ENCODE peak calls at places on chromosomes 11 and 22, in eight cellular contexts. One of them, this sample, is unnamed.

GRCh38 chr11:76605338-76606074 is 65.0 kb downstream of the LRRC32 start:
- DNase-seq in body of pancreas: no peak
- DNase-seq in IMR-90: no peak
- DNase-seq in transverse colon: no peak
- DNase-seq in spleen: no peak
- DNase-seq in A549: no peak
- DNase-seq in prostate gland: no peak
- DNase-seq in adrenal gland: no peak
- DNase-seq in this sample: peak

GRCh38 chr11:15967966-15968365 is 388.4 kb downstream of the SOX6 start:
- DNase-seq in spleen: no peak
- DNase-seq in transverse colon: no peak
- DNase-seq in adrenal gland: no peak
- DNase-seq in A549: peak
- DNase-seq in IMR-90: peak
- DNase-seq in body of pancreas: no peak
- DNase-seq in prostate gland: no peak
- DNase-seq in this sample: no peak

GRCh38 chr11:6612008-6612815 is at the start of gene TAF10:
- DNase-seq in transverse colon: peak
- DNase-seq in body of pancreas: peak
- DNase-seq in prostate gland: peak
- DNase-seq in spleen: peak
- DNase-seq in adrenal gland: peak
- DNase-seq in IMR-90: peak
- DNase-seq in A549: peak
- DNase-seq in this sample: peak

GRCh38 chr11:46075168-46075567 is 46.1 kb downstream of the PHF21A start:
- DNase-seq in IMR-90: peak
- DNase-seq in A549: no peak
- DNase-seq in body of pancreas: no peak
- DNase-seq in adrenal gland: no peak
- DNase-seq in spleen: no peak
- DNase-seq in transverse colon: no peak
- DNase-seq in prostate gland: peak
- DNase-seq in this sample: no peak

GRCh38 chr11:128315933-128316332 is 271.4 kb downstream of the ETS1 start:
- DNase-seq in IMR-90: no peak
- DNase-seq in adrenal gland: no peak
- DNase-seq in prostate gland: no peak
- DNase-seq in transverse colon: no peak
- DNase-seq in spleen: no peak
- DNase-seq in body of pancreas: no peak
- DNase-seq in A549: no peak
- DNase-seq in this sample: no peak

GRCh38 chr11:69542314-69543168 is 61.1 kb downstream of the LINC01488 start:
- DNase-seq in spleen: peak
- DNase-seq in adrenal gland: no peak
- DNase-seq in prostate gland: no peak
- DNase-seq in A549: no peak
- DNase-seq in body of pancreas: no peak
- DNase-seq in IMR-90: no peak
- DNase-seq in transverse colon: no peak
- DNase-seq in this sample: no peak

GRCh38 chr22:48605856-48606255 is 1221.8 kb downstream of the BRD1 start:
- DNase-seq in A549: peak
- DNase-seq in transverse colon: no peak
- DNase-seq in spleen: no peak
- DNase-seq in prostate gland: no peak
- DNase-seq in IMR-90: no peak
- DNase-seq in adrenal gland: peak
- DNase-seq in body of pancreas: peak
- DNase-seq in this sample: no peak

GRCh38 chr11:110738641-110739040 is 26.4 kb upstream of the ARHGAP20 start:
- DNase-seq in adrenal gland: no peak
- DNase-seq in IMR-90: no peak
- DNase-seq in transverse colon: no peak
- DNase-seq in body of pancreas: no peak
- DNase-seq in spleen: no peak
- DNase-seq in A549: no peak
- DNase-seq in prostate gland: no peak
- DNase-seq in this sample: no peak

GRCh38 chr22:48459859-48460823 is 1367.5 kb downstream of the BRD1 start:
- DNase-seq in transverse colon: no peak
- DNase-seq in IMR-90: no peak
- DNase-seq in prostate gland: no peak
- DNase-seq in body of pancreas: no peak
- DNase-seq in adrenal gland: no peak
- DNase-seq in A549: no peak
- DNase-seq in spleen: no peak
- DNase-seq in this sample: no peak

GRCh38 chr11:82858556-82859091 is 41.6 kb downstream of the PRCP start:
- DNase-seq in body of pancreas: no peak
- DNase-seq in A549: peak
- DNase-seq in spleen: no peak
- DNase-seq in IMR-90: peak
- DNase-seq in transverse colon: no peak
- DNase-seq in adrenal gland: no peak
- DNase-seq in prostate gland: no peak
- DNase-seq in this sample: no peak

GRCh38 chr11:62322524-62322923 is 14.7 kb upstream of the ASRGL1 start:
- DNase-seq in spleen: no peak
- DNase-seq in prostate gland: no peak
- DNase-seq in transverse colon: no peak
- DNase-seq in A549: no peak
- DNase-seq in body of pancreas: no peak
- DNase-seq in adrenal gland: no peak
- DNase-seq in IMR-90: no peak
- DNase-seq in this sample: no peak

GRCh38 chr11:132872223-132872622 is 660.1 kb downstream of the OPCML start:
- DNase-seq in transverse colon: no peak
- DNase-seq in body of pancreas: no peak
- DNase-seq in adrenal gland: no peak
- DNase-seq in prostate gland: no peak
- DNase-seq in spleen: no peak
- DNase-seq in IMR-90: no peak
- DNase-seq in A549: no peak
- DNase-seq in this sample: no peak

GRCh38 chr11:36376888-36377758 is 81.0 kb downstream of the PRR5L start:
- DNase-seq in transverse colon: peak
- DNase-seq in IMR-90: peak
- DNase-seq in spleen: peak
- DNase-seq in A549: peak
- DNase-seq in body of pancreas: peak
- DNase-seq in adrenal gland: peak
- DNase-seq in prostate gland: no peak
- DNase-seq in this sample: peak

GRCh38 chr11:116638463-116638862 is 134.3 kb downstream of the BUD13 start:
- DNase-seq in adrenal gland: no peak
- DNase-seq in A549: no peak
- DNase-seq in transverse colon: no peak
- DNase-seq in IMR-90: no peak
- DNase-seq in prostate gland: no peak
- DNase-seq in spleen: no peak
- DNase-seq in body of pancreas: no peak
- DNase-seq in this sample: no peak

GRCh38 chr11:34150494-34151151 is 45.2 kb downstream of the NAT10 start:
- DNase-seq in transverse colon: no peak
- DNase-seq in prostate gland: no peak
- DNase-seq in adrenal gland: no peak
- DNase-seq in IMR-90: no peak
- DNase-seq in A549: no peak
- DNase-seq in spleen: peak
- DNase-seq in body of pancreas: no peak
- DNase-seq in this sample: no peak

GRCh38 chr11:34149274-34149673 is 43.8 kb downstream of the NAT10 start:
- DNase-seq in IMR-90: no peak
- DNase-seq in transverse colon: no peak
- DNase-seq in spleen: no peak
- DNase-seq in body of pancreas: no peak
- DNase-seq in A549: no peak
- DNase-seq in prostate gland: no peak
- DNase-seq in adrenal gland: no peak
- DNase-seq in this sample: no peak

GRCh38 chr11:34151166-34151565 is 45.7 kb downstream of the NAT10 start:
- DNase-seq in IMR-90: no peak
- DNase-seq in spleen: peak
- DNase-seq in A549: no peak
- DNase-seq in prostate gland: no peak
- DNase-seq in transverse colon: no peak
- DNase-seq in body of pancreas: no peak
- DNase-seq in adrenal gland: no peak
- DNase-seq in this sample: no peak

GRCh38 chr11:34148504-34149165 is 43.2 kb downstream of the NAT10 start:
- DNase-seq in A549: no peak
- DNase-seq in adrenal gland: no peak
- DNase-seq in body of pancreas: no peak
- DNase-seq in transverse colon: no peak
- DNase-seq in IMR-90: no peak
- DNase-seq in spleen: no peak
- DNase-seq in prostate gland: no peak
- DNase-seq in this sample: no peak

DNA sequence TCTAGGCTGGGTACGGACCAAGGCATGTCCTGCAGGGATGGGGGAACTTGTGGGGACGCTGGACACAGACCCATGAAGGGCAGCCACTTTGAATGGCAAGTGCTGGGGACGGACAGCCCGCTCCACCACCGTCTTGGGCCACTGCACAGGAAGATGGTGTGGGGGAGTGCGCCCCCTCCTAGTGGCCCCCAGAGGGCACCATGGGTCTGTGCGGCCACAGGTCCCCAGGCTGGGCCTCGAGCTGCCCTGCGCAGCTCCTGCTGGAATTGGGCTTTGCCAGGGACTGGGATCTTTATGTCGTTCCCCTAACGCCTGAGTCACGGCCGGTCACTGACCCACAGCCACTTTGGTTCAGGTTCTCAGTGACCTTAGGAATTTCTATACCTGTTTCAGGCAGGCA is 44.4 kb downstream of the NAT10 start:
- DNase-seq in body of pancreas: no peak
- DNase-seq in A549: peak
- DNase-seq in transverse colon: no peak
- DNase-seq in adrenal gland: no peak
- DNase-seq in prostate gland: no peak
- DNase-seq in spleen: no peak
- DNase-seq in IMR-90: no peak
- DNase-seq in this sample: no peak
- TF ChIP-seq CTCF in body of pancreas: peak
- TF ChIP-seq CTCF in A549: peak
- TF ChIP-seq CTCF in transverse colon: no peak
- TF ChIP-seq CTCF in adrenal gland: no peak
- TF ChIP-seq CTCF in prostate gland: no peak
- TF ChIP-seq CTCF in spleen: no peak
- TF ChIP-seq CTCF in IMR-90: peak
- TF ChIP-seq CTCF in this sample: no peak

DNA sequence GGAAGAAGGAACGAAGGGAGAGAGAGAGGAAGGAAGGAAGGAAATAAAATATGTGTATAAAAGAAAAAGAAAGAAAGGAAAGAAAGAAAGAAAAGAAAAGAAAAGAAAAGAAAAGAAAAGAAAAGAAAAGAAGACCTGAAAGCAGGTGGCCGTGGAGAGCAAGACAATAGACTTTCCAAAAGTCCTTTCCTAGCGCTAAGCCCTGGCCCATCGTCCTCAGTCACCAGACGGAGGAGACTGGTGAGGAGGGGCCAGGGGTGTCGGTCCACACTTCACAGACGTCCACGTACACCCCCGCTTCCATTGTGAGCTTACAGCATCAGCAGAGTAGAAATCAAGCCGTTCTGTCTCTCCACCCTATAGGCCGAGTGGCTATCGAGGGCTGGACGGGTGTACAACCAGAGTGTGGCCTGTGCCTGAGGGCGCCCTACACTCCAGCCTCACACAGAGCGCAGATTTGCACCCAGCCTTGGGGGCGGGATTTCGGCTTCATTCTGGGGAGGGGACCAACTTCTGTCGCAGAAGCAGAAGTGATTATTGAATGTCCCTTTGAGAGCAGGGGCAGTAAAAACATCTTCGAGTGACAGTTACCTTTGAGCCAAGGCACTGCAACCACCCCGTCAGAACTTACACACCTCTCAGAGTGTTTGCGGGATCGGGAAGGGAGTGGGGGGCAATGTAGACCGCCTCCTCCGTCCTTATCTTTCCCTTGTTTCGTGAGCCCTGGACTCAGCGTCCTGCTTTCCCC is 2.0 kb upstream of the BSX start:
- DNase-seq in transverse colon: no peak
- DNase-seq in prostate gland: no peak
- DNase-seq in IMR-90: no peak
- DNase-seq in adrenal gland: no peak
- DNase-seq in body of pancreas: no peak
- DNase-seq in spleen: no peak
- DNase-seq in A549: no peak
- DNase-seq in this sample: no peak
- H3K4me3 ChIP-seq in transverse colon: peak
- H3K4me3 ChIP-seq in prostate gland: peak
- H3K4me3 ChIP-seq in IMR-90: peak
- H3K4me3 ChIP-seq in adrenal gland: no peak
- H3K4me3 ChIP-seq in body of pancreas: peak
- H3K4me3 ChIP-seq in spleen: peak
- H3K4me3 ChIP-seq in A549: peak
- H3K4me3 ChIP-seq in this sample: peak

GRCh38 chr11:75525433-75526191 is at the start of gene GDPD5:
- DNase-seq in IMR-90: peak
- DNase-seq in body of pancreas: peak
- DNase-seq in spleen: peak
- DNase-seq in adrenal gland: peak
- DNase-seq in transverse colon: peak
- DNase-seq in A549: peak
- DNase-seq in prostate gland: peak
- DNase-seq in this sample: peak
- TF ChIP-seq POLR2A in IMR-90: no peak
- TF ChIP-seq POLR2A in body of pancreas: peak
- TF ChIP-seq POLR2A in spleen: no peak
- TF ChIP-seq POLR2A in adrenal gland: no peak
- TF ChIP-seq POLR2A in transverse colon: peak
- TF ChIP-seq POLR2A in A549: peak
- TF ChIP-seq POLR2A in prostate gland: peak
- TF ChIP-seq POLR2A in this sample: no peak

GRCh38 chr11:1292644-1293618 is 16.5 kb downstream of the TOLLIP start:
- DNase-seq in prostate gland: no peak
- DNase-seq in A549: no peak
- DNase-seq in adrenal gland: no peak
- DNase-seq in body of pancreas: no peak
- DNase-seq in IMR-90: no peak
- DNase-seq in spleen: peak
- DNase-seq in transverse colon: peak
- DNase-seq in this sample: no peak

GRCh38 chr11:1295591-1295990 is 13.8 kb downstream of the TOLLIP start:
- DNase-seq in IMR-90: no peak
- DNase-seq in body of pancreas: no peak
- DNase-seq in adrenal gland: no peak
- DNase-seq in prostate gland: no peak
- DNase-seq in A549: no peak
- DNase-seq in spleen: peak
- DNase-seq in transverse colon: no peak
- DNase-seq in this sample: no peak

GRCh38 chr11:1292018-1292643 is 17.3 kb downstream of the TOLLIP start:
- DNase-seq in transverse colon: no peak
- DNase-seq in spleen: no peak
- DNase-seq in adrenal gland: no peak
- DNase-seq in prostate gland: no peak
- DNase-seq in IMR-90: no peak
- DNase-seq in A549: no peak
- DNase-seq in body of pancreas: no peak
- DNase-seq in this sample: no peak

GRCh38 chr11:1295086-1295485 is 14.3 kb downstream of the TOLLIP start:
- DNase-seq in body of pancreas: no peak
- DNase-seq in prostate gland: no peak
- DNase-seq in A549: no peak
- DNase-seq in IMR-90: no peak
- DNase-seq in adrenal gland: no peak
- DNase-seq in spleen: peak
- DNase-seq in transverse colon: peak
- DNase-seq in this sample: no peak

GRCh38 chr11:1293619-1294015 is 15.8 kb downstream of the TOLLIP start:
- DNase-seq in transverse colon: peak
- DNase-seq in body of pancreas: peak
- DNase-seq in A549: peak
- DNase-seq in prostate gland: no peak
- DNase-seq in adrenal gland: no peak
- DNase-seq in IMR-90: no peak
- DNase-seq in spleen: peak
- DNase-seq in this sample: peak
- TF ChIP-seq CTCF in transverse colon: no peak
- TF ChIP-seq CTCF in body of pancreas: peak
- TF ChIP-seq CTCF in A549: peak
- TF ChIP-seq CTCF in prostate gland: no peak
- TF ChIP-seq CTCF in adrenal gland: peak
- TF ChIP-seq CTCF in IMR-90: peak
- TF ChIP-seq CTCF in spleen: peak
- TF ChIP-seq CTCF in this sample: no peak